ENCODE peak calls at places on chromosomes 16 and 17, in seven cellular contexts. V is fibroblast of lung, A is choroid plexus epithelial cell, S is nephron progenitor cell, R is kidney, H is tibial artery, T is hepatocyte. P is an unnamed sample.

GRCh38 chr17:79350516-79350915 is 260.3 kb downstream of the RBFOX3 start:
- DNase-seq in V (no peak), A (no peak), S (no peak), R (peak; percentile 55), H (no peak), T (no peak), P (no peak)

GRCh38 chr16:85670840-85671239 is 17.9 kb downstream of the GINS2 start:
- DNase-seq in V (no peak), A (no peak), S (no peak), R (peak; percentile 41), H (no peak), T (no peak), P (no peak)

GRCh38 chr16:48180868-48181480 is 25.2 kb upstream of the ABCC12 start:
- DNase-seq in V (no peak), A (no peak), S (no peak), R (no peak), H (no peak), T (no peak), P (no peak)

GRCh38 chr17:32746698-32747097 is 130.2 kb downstream of the MYO1D start:
- DNase-seq in V (peak; percentile 74), A (peak; percentile 80), S (no peak), R (no peak), H (no peak), T (no peak), P (no peak)

GRCh38 chr16:4058386-4058785 is 57.9 kb downstream of the ADCY9 start:
- DNase-seq in V (peak; percentile 19), A (peak; percentile 46), S (no peak), R (no peak), H (no peak), T (no peak), P (no peak)

GRCh38 chr17:81551458-81552243 is 502 bp downstream of the FAAP100 start:
- DNase-seq in V (no peak), A (peak; percentile 47), S (peak; percentile 51), R (peak; percentile 79), H (peak; percentile 72), T (peak; percentile 44), P (no peak)

GRCh38 chr16:67393790-67394270 is 532 bp upstream of the TPPP3 start:
- DNase-seq in V (no peak), A (no peak), S (no peak), R (no peak), H (peak; percentile 65), T (no peak), P (no peak)

GRCh38 chr17:71547904-71548303 is 572.9 kb upstream of the SOX9 start:
- DNase-seq in V (no peak), A (no peak), S (no peak), R (no peak), H (no peak), T (no peak), P (no peak)

GRCh38 chr17:77405867-77406513 is 265.2 kb downstream of the SEC14L1 start:
- DNase-seq in V (no peak), A (no peak), S (no peak), R (no peak), H (no peak), T (no peak), P (peak; percentile 66)

GRCh38 chr17:14873996-14874395 is 391.1 kb downstream of the PMP22 start:
- DNase-seq in V (no peak), A (no peak), S (no peak), R (no peak), H (no peak), T (no peak), P (no peak)

GRCh38 chr16:2236362-2237075 is at the start of gene DNASE1L2:
- DNase-seq in V (no peak), A (peak; percentile 28), S (peak; percentile 74), R (peak; percentile 82), H (no peak), T (peak; percentile 59), P (no peak)

GRCh38 chr16:27441276-27441675 is 39.3 kb downstream of the IL21R start:
- DNase-seq in V (no peak), A (no peak), S (no peak), R (peak; percentile 30), H (peak; percentile 16), T (no peak), P (peak; percentile 9)

GRCh38 chr16:69827527-69827926 is 65.4 kb downstream of the WWP2 start:
- DNase-seq in V (no peak), A (no peak), S (no peak), R (no peak), H (no peak), T (no peak), P (no peak)

GRCh38 chr17:28937044-28937729 is 14.1 kb downstream of the PHF12 start:
- DNase-seq in V (peak; percentile 61), A (peak; percentile 38), S (no peak), R (no peak), H (no peak), T (no peak), P (no peak)

GRCh38 chr16:3983081-3983520 is 102.6 kb upstream of the CREBBP start:
- DNase-seq in V (peak; percentile 69), A (peak; percentile 81), S (peak; percentile 77), R (no peak), H (peak; percentile 78), T (peak; percentile 91), P (peak; percentile 61)

GRCh38 chr16:8751481-8752311 is 45.7 kb downstream of the TMEM186 start:
- DNase-seq in V (peak; percentile 42), A (peak; percentile 75), S (no peak), R (no peak), H (no peak), T (peak; percentile 52), P (no peak)

GRCh38 chr17:5571281-5571680 is 13.0 kb downstream of the NLRP1 start:
- DNase-seq in V (no peak), A (no peak), S (no peak), R (no peak), H (no peak), T (no peak), P (no peak)

GRCh38 chr16:85231959-85232358 is 119.7 kb upstream of the CIBAR2 start:
- DNase-seq in V (peak; percentile 66), A (peak; percentile 52), S (no peak), R (no peak), H (peak; percentile 84), T (no peak), P (no peak)

GRCh38 chr16:87688876-87689815 is 76.6 kb downstream of the KLHDC4 start:
- DNase-seq in V (no peak), A (no peak), S (no peak), R (peak; percentile 68), H (no peak), T (no peak), P (no peak)

DNA sequence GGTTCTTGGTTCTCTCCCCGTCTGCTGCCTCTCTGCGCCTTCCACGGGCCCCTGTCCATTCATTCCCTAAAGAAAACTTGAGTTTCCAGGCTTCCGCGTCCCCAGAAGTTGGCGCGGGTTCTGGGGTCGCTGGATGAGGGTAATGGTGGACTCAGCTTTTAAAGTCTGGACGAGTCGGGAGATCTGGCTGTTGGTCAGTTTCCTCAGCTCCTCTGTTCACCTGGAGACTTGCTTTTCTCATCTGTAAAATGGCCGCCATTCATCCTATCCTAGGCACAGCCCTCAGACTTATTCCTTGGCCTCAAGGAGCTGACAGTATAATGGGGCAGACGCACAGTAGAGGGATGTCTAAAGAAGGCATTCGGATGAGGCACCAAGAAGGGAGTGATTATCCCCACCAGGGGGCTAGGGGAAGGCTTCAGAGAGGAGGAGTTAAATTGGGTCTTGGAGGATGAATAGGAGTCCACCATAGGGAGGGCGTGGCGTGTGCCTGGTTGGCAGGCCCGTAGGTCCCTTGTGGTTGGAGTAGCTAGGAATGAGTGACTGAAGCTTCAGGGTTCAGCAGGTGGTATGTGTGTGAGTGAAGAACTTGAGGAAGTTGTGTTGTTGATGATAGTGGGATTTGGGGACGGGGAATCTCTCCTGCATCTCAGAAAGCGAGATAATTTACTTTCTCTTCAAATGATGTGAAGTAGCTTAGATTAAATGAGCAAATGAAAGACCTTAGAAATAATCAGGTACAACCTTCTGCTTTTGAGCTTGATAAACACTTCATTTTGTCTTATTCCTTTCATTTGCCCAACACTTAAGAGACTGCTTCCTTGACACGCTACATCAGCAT is 655 bp downstream of the VPS35L start:
- DNase-seq in V (peak; percentile 39), A (peak; percentile 37), S (peak; percentile 55), R (no peak), H (no peak), T (peak; percentile 72), P (no peak)
- TF ChIP-seq CTCF in V (peak; percentile 18), A (peak; percentile 12), S (peak; percentile 28), R (no peak), H (no peak), T (no peak), P (no peak)

DNA sequence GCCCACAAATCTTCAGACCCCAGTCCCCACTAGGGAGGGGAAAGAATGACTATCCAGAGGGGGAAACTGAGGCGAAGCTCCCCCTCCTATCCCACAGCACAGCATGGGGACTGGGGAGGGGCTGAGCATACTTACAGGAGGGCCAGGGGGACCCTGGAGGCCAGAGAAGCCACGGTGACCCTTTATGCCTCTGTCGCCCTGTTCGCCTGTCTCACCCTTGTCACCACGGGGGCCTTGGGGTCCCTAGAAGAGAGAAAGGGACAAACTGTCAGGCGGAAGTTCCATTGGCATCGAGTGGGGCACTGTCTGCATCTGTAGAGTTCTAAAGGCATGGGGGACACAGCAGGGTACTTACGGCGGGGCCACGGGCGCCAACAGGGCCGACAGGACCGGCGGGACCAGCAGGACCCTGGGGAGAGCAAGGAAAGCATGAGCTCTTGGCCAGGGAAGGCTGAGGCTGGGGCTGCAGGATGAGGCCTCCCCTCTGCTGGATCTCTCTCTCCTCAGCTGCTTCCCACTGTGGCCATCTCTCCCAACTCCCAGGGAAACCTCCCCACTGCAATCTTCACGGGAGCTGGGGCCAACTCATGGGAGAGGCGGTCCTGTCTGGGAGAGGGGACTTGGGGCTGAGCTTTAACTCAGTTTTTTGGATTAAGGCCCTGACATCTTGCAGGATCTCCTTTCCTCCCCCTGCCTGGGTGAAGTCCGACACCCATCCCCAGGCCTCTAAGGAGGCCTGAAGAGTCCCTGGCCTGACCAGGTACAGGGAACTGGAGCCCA is 13.5 kb downstream of the COL1A1 start:
- DNase-seq in V (peak; percentile 57), A (peak; percentile 61), S (no peak), R (no peak), H (no peak), T (no peak), P (no peak)
- TF ChIP-seq CTCF in V (no peak), A (no peak), S (no peak), R (no peak), H (no peak), T (no peak), P (no peak)

DNA sequence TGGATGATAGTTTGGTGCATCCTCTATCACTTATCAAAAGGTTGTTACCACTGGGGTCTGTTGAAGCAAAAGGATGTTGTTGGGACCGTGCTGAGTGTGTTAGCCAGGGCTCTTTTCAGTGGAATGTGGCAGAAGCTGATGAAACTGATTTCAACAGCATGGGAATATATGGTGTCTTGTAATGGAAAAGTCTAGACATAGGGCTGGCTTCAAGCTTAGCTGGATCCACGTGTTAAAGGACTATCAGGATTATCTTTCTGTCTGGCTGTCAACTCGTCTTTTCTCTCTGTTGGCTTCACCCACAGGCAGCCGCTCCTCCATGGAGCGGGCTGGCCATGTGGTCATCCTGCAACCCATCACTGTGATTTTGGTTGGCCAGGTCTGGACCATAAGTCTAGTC is 8.7 kb downstream of the SNX29 start:
- DNase-seq in V (no peak), A (no peak), S (no peak), R (no peak), H (no peak), T (no peak), P (no peak)
- TF ChIP-seq CTCF in V (no peak), A (no peak), S (no peak), R (no peak), H (no peak), T (no peak), P (no peak)

DNA sequence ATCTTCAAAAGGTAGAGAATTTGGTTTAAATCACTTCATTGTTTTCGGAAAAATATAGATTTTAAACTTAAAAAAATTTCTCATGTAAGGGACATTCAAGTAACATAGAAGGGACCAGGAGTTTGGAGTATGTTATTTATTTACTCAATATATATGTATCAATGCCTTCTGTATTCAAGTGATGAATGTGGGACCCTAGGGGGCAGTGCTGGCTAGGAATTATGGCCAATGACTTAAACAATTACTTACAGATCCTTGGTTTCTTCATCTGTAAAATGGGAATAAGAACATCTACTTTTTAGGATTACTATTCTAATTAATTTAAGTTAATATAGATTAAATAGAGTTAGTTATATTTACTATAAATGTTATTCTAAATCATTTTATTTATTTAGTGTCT is 886.3 kb upstream of the RBFOX1 start:
- DNase-seq in V (no peak), A (no peak), S (no peak), R (no peak), H (no peak), T (no peak), P (no peak)
- TF ChIP-seq CTCF in V (no peak), A (no peak), S (no peak), R (no peak), H (no peak), T (no peak), P (no peak)